ENCODE peak calls at places on chromosomes 1 and 21, in five cellular contexts. L is CD4-positive, CD25-positive, alpha-beta regulatory T cell; Z is stimulated activated CD4-positive, alpha-beta T cell treated with anti-CD3 and anti-CD28 coated beads, Interleukin-2, amount 100 ng/mL, for 24 hours; W is amygdala; D is RPMI7951. R is an unnamed sample.

GRCh38 chr1:109371271-109371739 is 26.4 kb downstream of the SORT1 start:
- DNase-seq in L (no peak), Z (no peak), W (peak), D (peak), R (no peak)

GRCh38 chr21:33028759-33029511 is 3.2 kb downstream of the OLIG2 start:
- DNase-seq in L (no peak), Z (no peak), W (no peak), D (no peak), R (no peak)

GRCh38 chr1:184953600-184954219 is 20.6 kb downstream of the NIBAN1 start:
- DNase-seq in L (no peak), Z (no peak), W (no peak), D (peak), R (no peak)

GRCh38 chr1:21783679-21784603 is 992 bp upstream of the USP48 start:
- DNase-seq in L (no peak), Z (no peak), W (no peak), D (no peak), R (no peak)

GRCh38 chr1:158121604-158122254 is 59.0 kb upstream of the CD1D start:
- DNase-seq in L (no peak), Z (no peak), W (no peak), D (peak), R (no peak)

GRCh38 chr1:226660410-226661182 is 78.5 kb downstream of the ITPKB start:
- DNase-seq in L (no peak), Z (no peak), W (no peak), D (no peak), R (no peak)

GRCh38 chr1:41109316-41110263 is 88.1 kb upstream of the SLFNL1 start:
- DNase-seq in L (no peak), Z (no peak), W (no peak), D (peak), R (no peak)

GRCh38 chr1:151482017-151482416 is 22.7 kb upstream of the POGZ start:
- DNase-seq in L (no peak), Z (no peak), W (no peak), D (no peak), R (no peak)

GRCh38 chr21:24023402-24023801 is 1583.9 kb downstream of the MRPL39 start:
- DNase-seq in L (no peak), Z (no peak), W (no peak), D (no peak), R (no peak)

GRCh38 chr1:33055210-33055991 is 18.7 kb upstream of the AK2 start:
- DNase-seq in L (no peak), Z (peak), W (peak), D (peak), R (peak)

GRCh38 chr1:44999232-44999631 is 11.9 kb downstream of the HECTD3 start:
- DNase-seq in L (no peak), Z (no peak), W (no peak), D (no peak), R (no peak)

GRCh38 chr21:28867401-28867800 is 125.3 kb downstream of the LTN1 start:
- DNase-seq in L (no peak), Z (no peak), W (no peak), D (no peak), R (no peak)

GRCh38 chr21:44405091-44405947 is 50.0 kb upstream of the LRRC3 start:
- DNase-seq in L (no peak), Z (peak), W (no peak), D (no peak), R (no peak)

GRCh38 chr1:16644179-16645043 is 22.3 kb downstream of the RNU1-3 start:
- DNase-seq in L (peak), Z (peak), W (peak), D (peak), R (peak)

GRCh38 chr21:45011911-45012660 is 62.3 kb upstream of the ADARB1 start:
- DNase-seq in L (no peak), Z (no peak), W (no peak), D (peak), R (no peak)

GRCh38 chr1:201457508-201457960 is 11.5 kb downstream of the PHLDA3 start:
- DNase-seq in L (no peak), Z (no peak), W (no peak), D (no peak), R (no peak)

GRCh38 chr21:27498025-27498424 is 531.1 kb upstream of the ADAMTS5 start:
- DNase-seq in L (no peak), Z (no peak), W (no peak), D (peak), R (no peak)

GRCh38 chr21:20023199-20023598 is 975.0 kb upstream of the NCAM2 start:
- DNase-seq in L (no peak), Z (no peak), W (no peak), D (no peak), R (no peak)

GRCh38 chr1:226051356-226051755 is 11.2 kb upstream of the H3-3A start:
- DNase-seq in L (no peak), Z (no peak), W (no peak), D (no peak), R (no peak)

GRCh38 chr1:43881415-43881814 is 52.2 kb upstream of the ARTN start:
- DNase-seq in L (no peak), Z (no peak), W (no peak), D (no peak), R (no peak)

R was measured in central memory CD4-positive, alpha-beta T cell.